ENCODE peak calls at places on chromosomes 6 and 20, in four cellular contexts. One of them, this sample, is unnamed.

GRCh38 chr6:161292145-161292544 is 18.3 kb upstream of the AGPAT4 start:
- DNase-seq in H1: peak; percentile 44
- DNase-seq in SK-N-SH: no peak
- DNase-seq in WTC11: peak; percentile 28
- DNase-seq in this sample: no peak

GRCh38 chr6:116127771-116128493 is 2.0 kb upstream of the COL10A1 start:
- DNase-seq in H1: no peak
- DNase-seq in SK-N-SH: no peak
- DNase-seq in WTC11: no peak
- DNase-seq in this sample: no peak

GRCh38 chr20:32034581-32035397 is 17.3 kb upstream of the HCK start:
- DNase-seq in H1: no peak
- DNase-seq in SK-N-SH: no peak
- DNase-seq in WTC11: no peak
- DNase-seq in this sample: no peak

GRCh38 chr6:70590387-70590786 is 23.7 kb downstream of the SDHAF4 start:
- DNase-seq in H1: no peak
- DNase-seq in SK-N-SH: no peak
- DNase-seq in WTC11: no peak
- DNase-seq in this sample: no peak

GRCh38 chr6:95693108-95693507 is 115.8 kb downstream of the MANEA start:
- DNase-seq in H1: no peak
- DNase-seq in SK-N-SH: no peak
- DNase-seq in WTC11: no peak
- DNase-seq in this sample: no peak

GRCh38 chr20:10714236-10714975 is 40.6 kb upstream of the JAG1 start:
- DNase-seq in H1: no peak
- DNase-seq in SK-N-SH: no peak
- DNase-seq in WTC11: no peak
- DNase-seq in this sample: no peak

GRCh38 chr20:51340451-51340840 is 202.1 kb downstream of the NFATC2 start:
- DNase-seq in H1: no peak
- DNase-seq in SK-N-SH: no peak
- DNase-seq in WTC11: no peak
- DNase-seq in this sample: peak; percentile 37

GRCh38 chr20:49030954-49031619 is 15.0 kb upstream of the CSE1L start:
- DNase-seq in H1: no peak
- DNase-seq in SK-N-SH: no peak
- DNase-seq in WTC11: no peak
- DNase-seq in this sample: no peak

GRCh38 chr20:16575390-16576140 is 2.3 kb upstream of the KIF16B start:
- DNase-seq in H1: no peak
- DNase-seq in SK-N-SH: no peak
- DNase-seq in WTC11: no peak
- DNase-seq in this sample: no peak

GRCh38 chr6:70586114-70586513 is 19.4 kb downstream of the SDHAF4 start:
- DNase-seq in H1: no peak
- DNase-seq in SK-N-SH: no peak
- DNase-seq in WTC11: no peak
- DNase-seq in this sample: no peak

GRCh38 chr6:16683524-16684194 is 77.6 kb downstream of the ATXN1 start:
- DNase-seq in H1: no peak
- DNase-seq in SK-N-SH: no peak
- DNase-seq in WTC11: no peak
- DNase-seq in this sample: no peak

GRCh38 chr20:20664795-20665194 is 47.6 kb downstream of the RALGAPA2 start:
- DNase-seq in H1: no peak
- DNase-seq in SK-N-SH: peak; percentile 33
- DNase-seq in WTC11: no peak
- DNase-seq in this sample: no peak

GRCh38 chr20:1331101-1331500 is 2.2 kb upstream of the SDCBP2 start:
- DNase-seq in H1: no peak
- DNase-seq in SK-N-SH: no peak
- DNase-seq in WTC11: no peak
- DNase-seq in this sample: no peak

GRCh38 chr6:139017227-139017626 is 11.3 kb upstream of the ABRACL start:
- DNase-seq in H1: no peak
- DNase-seq in SK-N-SH: no peak
- DNase-seq in WTC11: no peak
- DNase-seq in this sample: no peak

GRCh38 chr20:19122395-19122794 is 90.0 kb upstream of the SLC24A3 start:
- DNase-seq in H1: no peak
- DNase-seq in SK-N-SH: no peak
- DNase-seq in WTC11: no peak
- DNase-seq in this sample: no peak

GRCh38 chr6:50849781-50850180 is 31.1 kb downstream of the TFAP2B start:
- DNase-seq in H1: no peak
- DNase-seq in SK-N-SH: peak; percentile 81
- DNase-seq in WTC11: peak; percentile 25
- DNase-seq in this sample: no peak

GRCh38 chr20:4109307-4109564 is 93.9 kb upstream of the RNF24 start:
- DNase-seq in H1: no peak
- DNase-seq in SK-N-SH: peak; percentile 27
- DNase-seq in WTC11: no peak
- DNase-seq in this sample: no peak

DNA sequence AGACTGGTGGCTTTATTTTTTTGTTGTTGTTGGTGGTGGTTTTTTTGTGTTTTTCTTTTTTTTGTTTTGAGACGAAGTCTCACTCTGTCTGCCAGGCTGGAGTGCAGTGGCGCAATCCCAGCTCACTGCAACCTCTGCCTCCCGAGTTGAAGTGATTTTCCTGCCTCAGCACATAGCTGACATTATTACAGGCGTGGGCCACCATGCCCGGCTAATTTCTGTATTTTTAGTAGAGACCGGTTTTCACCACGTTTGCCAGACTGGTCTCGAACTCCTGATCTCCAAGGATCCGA is 693 bp downstream of the SERPINB9 start:
- DNase-seq in H1: no peak
- DNase-seq in SK-N-SH: no peak
- DNase-seq in WTC11: no peak
- DNase-seq in this sample: no peak
- TF ChIP-seq TEAD4 in H1: no peak
- TF ChIP-seq TEAD4 in SK-N-SH: no peak
- TF ChIP-seq TEAD4 in WTC11: no peak
- TF ChIP-seq TEAD4 in this sample: peak; percentile 40

GRCh38 chr20:13873814-13874213 is 89.0 kb downstream of the NDUFAF5 start:
- DNase-seq in H1: no peak
- DNase-seq in SK-N-SH: no peak
- DNase-seq in WTC11: peak; percentile 18
- DNase-seq in this sample: no peak

GRCh38 chr20:13878600-13878999 is 93.8 kb downstream of the NDUFAF5 start:
- DNase-seq in H1: no peak
- DNase-seq in SK-N-SH: no peak
- DNase-seq in WTC11: no peak
- DNase-seq in this sample: no peak

GRCh38 chr20:13874269-13875158 is 89.7 kb downstream of the NDUFAF5 start:
- DNase-seq in H1: peak; percentile 25
- DNase-seq in SK-N-SH: no peak
- DNase-seq in WTC11: no peak
- DNase-seq in this sample: no peak

GRCh38 chr20:13877789-13878188 is 93.0 kb downstream of the NDUFAF5 start:
- DNase-seq in H1: no peak
- DNase-seq in SK-N-SH: no peak
- DNase-seq in WTC11: no peak
- DNase-seq in this sample: no peak

DNA sequence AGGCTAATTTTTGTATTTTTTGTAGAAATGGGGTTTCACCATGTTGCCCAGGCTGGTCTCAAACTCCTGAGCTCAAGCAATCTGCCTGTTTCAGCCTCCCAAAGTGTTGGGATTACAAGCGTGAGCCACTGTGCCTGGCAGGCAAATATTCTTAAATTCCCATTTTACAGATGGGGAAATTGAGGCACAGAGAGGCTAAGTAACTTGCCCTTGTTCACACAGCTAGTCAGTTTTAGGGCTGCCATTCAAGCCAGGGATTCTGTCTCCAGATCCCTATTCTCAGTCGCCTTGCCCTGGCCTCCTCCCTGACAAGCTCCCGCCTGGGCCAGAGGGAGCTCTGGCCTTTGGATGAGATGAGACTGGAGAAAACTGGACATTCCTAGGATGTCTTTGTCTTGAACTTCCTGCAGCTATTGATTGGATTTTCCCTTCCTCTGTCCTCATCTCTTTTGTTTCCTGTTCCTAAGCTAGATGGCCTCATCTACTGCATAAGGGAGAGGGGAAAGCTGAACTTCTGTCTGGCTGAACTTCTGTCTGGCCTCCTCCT is 90.5 kb downstream of the NDUFAF5 start:
- DNase-seq in H1: no peak
- DNase-seq in SK-N-SH: no peak
- DNase-seq in WTC11: no peak
- DNase-seq in this sample: no peak
- TF ChIP-seq TEAD4 in H1: no peak
- TF ChIP-seq TEAD4 in SK-N-SH: no peak
- TF ChIP-seq TEAD4 in WTC11: no peak
- TF ChIP-seq TEAD4 in this sample: no peak

GRCh38 chr20:38873050-38873581 is 53.1 kb upstream of the FAM83D start:
- DNase-seq in H1: no peak
- DNase-seq in SK-N-SH: no peak
- DNase-seq in WTC11: no peak
- DNase-seq in this sample: no peak
- TF ChIP-seq TEAD4 in H1: no peak
- TF ChIP-seq TEAD4 in SK-N-SH: no peak
- TF ChIP-seq TEAD4 in WTC11: no peak
- TF ChIP-seq TEAD4 in this sample: no peak

GRCh38 chr6:33927551-33927950 is 123.7 kb upstream of the MLN start:
- DNase-seq in H1: no peak
- DNase-seq in SK-N-SH: no peak
- DNase-seq in WTC11: no peak
- DNase-seq in this sample: no peak

GRCh38 chr6:33926451-33926850 is 122.6 kb upstream of the MLN start:
- DNase-seq in H1: no peak
- DNase-seq in SK-N-SH: peak; percentile 76
- DNase-seq in WTC11: peak; percentile 47
- DNase-seq in this sample: peak; percentile 95

GRCh38 chr6:33927112-33927511 is 123.3 kb upstream of the MLN start:
- DNase-seq in H1: no peak
- DNase-seq in SK-N-SH: no peak
- DNase-seq in WTC11: no peak
- DNase-seq in this sample: no peak

GRCh38 chr6:33931799-33932198 is 128.0 kb upstream of the MLN start:
- DNase-seq in H1: no peak
- DNase-seq in SK-N-SH: no peak
- DNase-seq in WTC11: no peak
- DNase-seq in this sample: no peak

GRCh38 chr6:33929575-33930288 is 125.9 kb upstream of the MLN start:
- DNase-seq in H1: no peak
- DNase-seq in SK-N-SH: no peak
- DNase-seq in WTC11: no peak
- DNase-seq in this sample: no peak
- TF ChIP-seq TEAD4 in H1: no peak
- TF ChIP-seq TEAD4 in SK-N-SH: no peak
- TF ChIP-seq TEAD4 in WTC11: no peak
- TF ChIP-seq TEAD4 in this sample: no peak

DNA sequence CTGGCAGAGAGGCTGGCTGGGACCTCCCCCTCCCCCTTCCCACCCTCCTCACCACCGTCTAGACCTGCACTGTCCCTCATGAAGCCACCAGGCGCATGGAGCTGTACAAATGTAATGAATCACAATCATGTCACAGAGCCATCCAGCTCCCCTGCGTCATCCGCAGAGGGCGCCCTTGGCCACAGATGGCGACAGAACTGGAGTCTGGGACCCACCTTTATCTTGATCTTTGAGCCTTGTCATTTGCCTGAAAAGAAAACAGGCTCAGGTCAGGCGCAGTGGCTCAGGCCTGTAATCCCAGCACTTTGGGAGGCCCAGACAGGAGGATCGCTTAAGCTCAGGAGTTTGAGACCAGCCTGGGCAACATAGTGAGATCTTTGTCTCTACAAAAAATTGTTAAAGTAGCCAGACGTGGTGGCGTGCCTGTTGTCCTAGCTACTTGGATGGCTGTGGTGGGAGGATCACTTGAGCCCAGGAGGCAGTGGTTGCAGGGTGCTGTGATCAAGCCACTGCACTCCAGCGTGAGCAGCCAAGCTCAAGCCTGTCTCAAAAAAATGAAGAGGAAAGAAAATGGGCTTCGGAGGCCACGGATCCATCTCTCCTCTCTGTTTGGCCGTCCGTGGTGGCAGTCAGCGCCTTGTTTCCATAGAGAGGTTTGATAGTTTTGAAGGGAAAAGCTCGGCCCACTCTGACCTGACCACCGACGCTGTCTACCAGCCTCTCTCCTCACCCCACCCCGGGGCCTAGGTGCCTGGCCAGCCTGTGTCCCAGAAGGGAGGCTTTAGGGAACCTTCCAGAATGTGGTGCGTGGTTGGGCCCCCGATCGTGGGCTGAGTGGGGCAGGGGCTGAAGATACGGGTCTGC is 6.2 kb downstream of the COL9A3 start:
- DNase-seq in H1: no peak
- DNase-seq in SK-N-SH: peak; percentile 89
- DNase-seq in WTC11: peak; percentile 71
- DNase-seq in this sample: peak; percentile 80
- TF ChIP-seq TEAD4 in H1: no peak
- TF ChIP-seq TEAD4 in SK-N-SH: no peak
- TF ChIP-seq TEAD4 in WTC11: no peak
- TF ChIP-seq TEAD4 in this sample: no peak

GRCh38 chr6:125749864-125750691 is 646 bp downstream of the HEY2 start:
- DNase-seq in H1: no peak
- DNase-seq in SK-N-SH: no peak
- DNase-seq in WTC11: peak; percentile 34
- DNase-seq in this sample: no peak
- TF ChIP-seq TEAD4 in H1: no peak
- TF ChIP-seq TEAD4 in SK-N-SH: no peak
- TF ChIP-seq TEAD4 in WTC11: no peak
- TF ChIP-seq TEAD4 in this sample: no peak